ENCODE peak calls at places on chromosomes 2 and 18, in five cellular contexts. E, Y, G, J and Z are unnamed samples.

GRCh38 chr2:18378020-18378653 is 182.3 kb downstream of the RDH14 start:
- DNase-seq in E (no peak), Y (no peak), G (no peak), J (no peak), Z (no peak)

GRCh38 chr2:179275280-179276013 is 10.8 kb upstream of the SESTD1 start:
- DNase-seq in E (no peak), Y (no peak), G (no peak), J (no peak), Z (no peak)

GRCh38 chr2:28558918-28559317 is 63.1 kb downstream of the PLB1 start:
- DNase-seq in E (no peak), Y (no peak), G (no peak), J (no peak), Z (no peak)

GRCh38 chr2:71806432-71806831 is 341.2 kb downstream of the CYP26B1 start:
- DNase-seq in E (no peak), Y (no peak), G (no peak), J (no peak), Z (no peak)

GRCh38 chr18:51361130-51361860 is 163.8 kb upstream of the MEX3C start:
- DNase-seq in E (no peak), Y (no peak), G (no peak), J (no peak), Z (no peak)

GRCh38 chr18:50847192-50847591 is 27.4 kb upstream of the MRO start:
- DNase-seq in E (no peak), Y (no peak), G (no peak), J (no peak), Z (no peak)

GRCh38 chr2:134455426-134455825 is 201.6 kb downstream of the MGAT5 start:
- DNase-seq in E (no peak), Y (no peak), G (no peak), J (peak; percentile 69), Z (no peak)

GRCh38 chr2:183709829-183710228 is 585.6 kb downstream of the NUP35 start:
- DNase-seq in E (no peak), Y (no peak), G (no peak), J (no peak), Z (no peak)

GRCh38 chr18:70376914-70377258 is 88.0 kb downstream of the SOCS6 start:
- DNase-seq in E (no peak), Y (no peak), G (no peak), J (no peak), Z (no peak)

GRCh38 chr2:166653185-166653813 is 159.2 kb upstream of the SCN7A start:
- DNase-seq in E (no peak), Y (no peak), G (no peak), J (no peak), Z (no peak)

GRCh38 chr18:72544092-72544886 is at the start of gene CBLN2:
- DNase-seq in E (no peak), Y (no peak), G (no peak), J (peak; percentile 68), Z (peak; percentile 81)

GRCh38 chr2:29644949-29645348 is 276.4 kb downstream of the ALK start:
- DNase-seq in E (no peak), Y (no peak), G (no peak), J (no peak), Z (no peak)

GRCh38 chr18:44709297-44710117 is 28.8 kb downstream of the SETBP1 start:
- DNase-seq in E (no peak), Y (no peak), G (no peak), J (no peak), Z (no peak)

GRCh38 chr18:60905699-60906098 is 427.5 kb upstream of the CDH20 start:
- DNase-seq in E (no peak), Y (no peak), G (no peak), J (no peak), Z (no peak)

GRCh38 chr2:198214108-198214736 is 409.8 kb downstream of the PLCL1 start:
- DNase-seq in E (no peak), Y (no peak), G (no peak), J (no peak), Z (no peak)

GRCh38 chr2:190996338-190996946 is 17.5 kb downstream of the STAT1 start:
- DNase-seq in E (no peak), Y (no peak), G (no peak), J (no peak), Z (no peak)

GRCh38 chr2:28908172-28908571 is 13.7 kb downstream of the WDR43 start:
- DNase-seq in E (no peak), Y (no peak), G (no peak), J (no peak), Z (no peak)

GRCh38 chr2:231332872-231333500 is 62.5 kb upstream of the B3GNT7 start:
- DNase-seq in E (no peak), Y (no peak), G (no peak), J (no peak), Z (no peak)

GRCh38 chr18:76610933-76611749 is 116.1 kb upstream of the ZNF516 start:
- DNase-seq in E (no peak), Y (no peak), G (no peak), J (no peak), Z (no peak)

GRCh38 chr2:113791697-113792590 is 35.5 kb upstream of the SLC35F5 start:
- DNase-seq in E (no peak), Y (no peak), G (no peak), J (no peak), Z (no peak)

GRCh38 chr2:232363784-232364615 is 14.6 kb upstream of the ALPP start:
- DNase-seq in E (no peak), Y (no peak), G (no peak), J (peak; percentile 41), Z (peak; percentile 74)

GRCh38 chr2:231257763-231258162 is 59.3 kb downstream of the ARMC9 start:
- DNase-seq in E (no peak), Y (no peak), G (no peak), J (no peak), Z (no peak)

GRCh38 chr2:223779877-223780276 is 57.5 kb downstream of the AP1S3 start:
- DNase-seq in E (no peak), Y (no peak), G (no peak), J (no peak), Z (no peak)

GRCh38 chr2:39179974-39180960 is 59.4 kb upstream of the SOS1 start:
- DNase-seq in E (no peak), Y (no peak), G (no peak), J (no peak), Z (no peak)

GRCh38 chr2:215920244-215921100 is 92.9 kb downstream of the MREG start:
- DNase-seq in E (peak; percentile 64), Y (no peak), G (peak; percentile 64), J (no peak), Z (no peak)

GRCh38 chr2:173750332-173750731 is 214.8 kb downstream of the SP3 start:
- DNase-seq in E (no peak), Y (no peak), G (no peak), J (no peak), Z (no peak)

GRCh38 chr2:239444626-239445625 is 44.1 kb upstream of the HDAC4 start:
- DNase-seq in E (peak; percentile 55), Y (no peak), G (peak; percentile 44), J (no peak), Z (no peak)

GRCh38 chr2:134079373-134079772 is 174.5 kb upstream of the MGAT5 start:
- DNase-seq in E (no peak), Y (no peak), G (no peak), J (no peak), Z (no peak)

GRCh38 chr2:197248623-197249022 is 62.0 kb downstream of the ANKRD44 start:
- DNase-seq in E (no peak), Y (no peak), G (no peak), J (no peak), Z (no peak)

GRCh38 chr18:23922939-23923338 is 91.6 kb upstream of the TTC39C start:
- DNase-seq in E (no peak), Y (no peak), G (no peak), J (no peak), Z (no peak)

GRCh38 chr2:176751314-176751713 is 461.3 kb upstream of the HNRNPA3 start:
- DNase-seq in E (no peak), Y (no peak), G (no peak), J (no peak), Z (no peak)

GRCh38 chr2:210620456-210620855 is 64.1 kb downstream of the CPS1 start:
- DNase-seq in E (no peak), Y (no peak), G (no peak), J (no peak), Z (no peak)

GRCh38 chr18:22324191-22325131 is 93.3 kb downstream of the CTAGE1 start:
- DNase-seq in E (peak; percentile 52), Y (no peak), G (peak; percentile 61), J (peak; percentile 88), Z (peak; percentile 82)

GRCh38 chr2:168712053-168712452 is 90.4 kb upstream of the NOSTRIN start:
- DNase-seq in E (no peak), Y (no peak), G (no peak), J (no peak), Z (no peak)

GRCh38 chr2:168715849-168716248 is 86.6 kb upstream of the NOSTRIN start:
- DNase-seq in E (no peak), Y (no peak), G (no peak), J (no peak), Z (no peak)

GRCh38 chr2:168711091-168711490 is 91.3 kb upstream of the NOSTRIN start:
- DNase-seq in E (no peak), Y (no peak), G (no peak), J (no peak), Z (no peak)

GRCh38 chr2:168716839-168717238 is 85.6 kb upstream of the NOSTRIN start:
- DNase-seq in E (no peak), Y (no peak), G (no peak), J (no peak), Z (no peak)

GRCh38 chr2:168713325-168713724 is 89.1 kb upstream of the NOSTRIN start:
- DNase-seq in E (no peak), Y (no peak), G (no peak), J (no peak), Z (no peak)
- H3K27ac ChIP-seq in E (no peak overlapping the region), Y (no peak overlapping the region), G (no peak overlapping the region), J (no peak overlapping the region), Z (no peak overlapping the region)

DNA sequence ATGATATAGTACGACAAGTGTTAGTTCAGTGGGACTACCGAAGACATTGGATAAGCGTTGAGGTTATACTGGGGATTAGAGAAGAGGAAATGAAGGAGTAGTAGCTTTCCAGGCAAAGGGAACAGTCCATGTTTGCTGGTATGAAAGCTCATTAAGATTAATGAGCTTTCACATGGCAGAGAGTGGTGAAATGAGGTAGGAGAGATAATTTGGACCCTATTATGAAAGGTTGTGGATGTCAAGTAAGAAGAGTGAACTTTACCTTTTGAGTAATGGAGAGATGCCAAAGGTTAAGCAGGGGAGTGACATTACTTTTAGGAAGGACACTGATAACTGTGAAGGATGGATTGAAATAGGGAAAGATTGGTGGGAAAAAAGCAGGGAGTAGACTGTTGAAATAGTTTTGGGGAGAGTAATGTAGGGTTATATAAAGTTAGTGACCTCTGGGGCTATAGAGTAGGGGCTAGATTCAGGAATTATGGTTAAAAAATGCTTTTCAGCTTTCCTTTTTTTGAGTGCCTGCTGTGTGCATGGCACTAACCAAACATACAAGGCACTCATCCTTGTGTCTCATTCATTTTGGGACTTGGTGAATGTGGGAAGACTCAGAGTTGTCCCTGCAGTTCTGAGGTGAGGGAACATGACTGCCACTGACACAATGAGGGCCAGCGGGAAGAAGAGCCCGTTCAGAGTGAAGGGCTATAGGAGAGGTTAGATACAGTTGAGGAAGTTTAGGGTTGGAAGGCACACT is 87.2 kb upstream of the STON1 start:
- DNase-seq in E (no peak), Y (no peak), G (no peak), J (no peak), Z (no peak)
- H3K4me1 ChIP-seq in E (peaks cover 29% of the 10 kb centered on the region), Y (peaks cover 19% of the 10 kb centered on the region), G (peaks cover 4% of the 10 kb centered on the region), J (peaks cover 8% of the 10 kb centered on the region), Z (peaks cover 23% of the 10 kb centered on the region)

GRCh38 chr2:205683991-205684390 is 1.7 kb downstream of the NRP2 start:
- DNase-seq in E (no peak), Y (no peak), G (no peak), J (no peak), Z (no peak)
- H3K27ac ChIP-seq in E (peak overlapping the region; percentile 68), Y (peak overlapping the region; percentile 95), G (peak overlapping the region; percentile 98), J (no peak overlapping the region), Z (no peak overlapping the region)

GRCh38 chr18:32438173-32438572 is 32.5 kb downstream of the GAREM1 start:
- DNase-seq in E (no peak), Y (no peak), G (no peak), J (no peak), Z (no peak)
- H3K4me1 ChIP-seq in E (peaks cover 77% of the 10 kb centered on the region), Y (no peaks in the 10 kb centered on the region), G (no peaks in the 10 kb centered on the region), J (peaks cover 8% of the 10 kb centered on the region), Z (no peaks in the 10 kb centered on the region)